ENCODE peak calls at places on chromosome 10, in ten cellular contexts. V is hypothalamus; F is activated T-cell treated with anti-CD3 and anti-CD28 coated beads, Interleukin-2, amount 50 U/mL, for 72 hours; N is renal cortical epithelial cell; U is AG04449; B is fibroblast of gingiva; M is M059J; G is heart left ventricle; P is transverse colon; L is pons. W is an unnamed sample.

GRCh38 chr10:89476676-89477075 is 58.7 kb downstream of the SLC16A12 start:
- DNase-seq in M (peak), V (no peak), G (no peak), L (no peak), U (no peak), B (no peak), N (peak), P (no peak), F (no peak), W (peak)

GRCh38 chr10:121667948-121668335 is 69.7 kb upstream of the FGFR2 start:
- DNase-seq in M (peak), N (no peak), V (no peak), U (no peak), P (no peak), L (no peak), B (no peak), G (no peak), F (no peak), W (no peak)

GRCh38 chr10:55519264-55519663 is 718.2 kb upstream of the PCDH15 start:
- DNase-seq in U (no peak), M (no peak), F (no peak), B (no peak), L (no peak), G (no peak), V (no peak), N (no peak), P (no peak), W (no peak)

GRCh38 chr10:132347211-132347930 is 15.4 kb downstream of the LRRC27 start:
- DNase-seq in M (no peak), G (no peak), P (no peak), U (no peak), L (no peak), V (no peak), B (no peak), N (no peak), F (no peak), W (no peak)

GRCh38 chr10:24360286-24361127 is 151.6 kb downstream of the KIAA1217 start:
- DNase-seq in M (peak), N (peak), P (peak), U (no peak), V (no peak), B (peak), L (peak), F (peak), G (no peak), W (peak)

GRCh38 chr10:103396067-103396788 is at the start of the genes ATP5MK and PDCD11:
- DNase-seq in M (peak), L (peak), U (peak), B (peak), G (peak), P (peak), F (peak), N (peak), V (peak), W (peak)

GRCh38 chr10:88781206-88781605 is 21.3 kb upstream of the LIPM start:
- DNase-seq in G (no peak), L (no peak), N (no peak), P (no peak), V (no peak), U (no peak), B (peak), F (no peak), M (no peak), W (no peak)

GRCh38 chr10:129792864-129793263 is 171.2 kb downstream of the EBF3 start:
- DNase-seq in V (no peak), B (no peak), P (no peak), N (no peak), M (no peak), G (no peak), L (no peak), F (no peak), U (no peak), W (no peak)

GRCh38 chr10:125016611-125017202 is 74.8 kb downstream of the ZRANB1 start:
- DNase-seq in M (no peak), F (no peak), L (peak), B (peak), N (no peak), U (no peak), P (no peak), V (no peak), G (peak), W (peak)

GRCh38 chr10:5779753-5780152 is 33.5 kb downstream of the GDI2 start:
- DNase-seq in U (no peak), P (no peak), F (no peak), B (no peak), L (no peak), G (no peak), M (no peak), N (no peak), V (no peak), W (no peak)

W was measured in gastrocnemius medialis.